ENCODE peak calls at places on chromosomes 3 and 15, in seven cellular contexts. X is heart left ventricle, P is ovary, Q is uterus, S is breast epithelium, K is adrenal gland, F is testis. D is an unnamed sample.

GRCh38 chr3:12886106-12886679 is 44.8 kb upstream of the RPL32 start:
- DNase-seq in X (no peak), Q (no peak), K (no peak), S (no peak), P (no peak), F (no peak), D (no peak)

GRCh38 chr3:11574981-11575669 is 68.6 kb downstream of the VGLL4 start:
- DNase-seq in F (peak), Q (peak), S (no peak), P (no peak), X (no peak), K (no peak), D (no peak)

GRCh38 chr3:50028336-50028735 is 60.4 kb upstream of the RBM5 start:
- DNase-seq in K (no peak), F (no peak), S (no peak), X (no peak), Q (no peak), P (no peak), D (no peak)

GRCh38 chr3:107767897-107768605 is 245.3 kb downstream of the BBX start:
- DNase-seq in K (peak), X (peak), F (no peak), S (no peak), Q (no peak), P (no peak), D (no peak)

GRCh38 chr15:70792171-70792573 is 28.8 kb upstream of the UACA start:
- DNase-seq in S (no peak), X (no peak), K (no peak), P (no peak), Q (no peak), F (no peak), D (no peak)

GRCh38 chr15:55334997-55335396 is 16.0 kb downstream of the PIGB start:
- DNase-seq in Q (no peak), X (no peak), F (no peak), P (no peak), K (no peak), S (no peak), D (no peak)

GRCh38 chr3:57179580-57180410 is 14.6 kb upstream of the IL17RD start:
- DNase-seq in F (no peak), X (no peak), Q (no peak), P (no peak), S (no peak), K (no peak), D (no peak)

GRCh38 chr15:55434989-55435825 is 26.9 kb downstream of the PIERCE2 start:
- DNase-seq in K (no peak), F (no peak), S (no peak), P (no peak), X (no peak), Q (no peak), D (peak)

GRCh38 chr3:191997579-191998268 is 536.8 kb downstream of the PYDC2 start:
- DNase-seq in Q (no peak), K (no peak), X (no peak), S (no peak), P (no peak), F (no peak), D (no peak)

GRCh38 chr15:80999623-81000036 is 1.1 kb upstream of the TLNRD1 start:
- DNase-seq in Q (no peak), K (no peak), F (no peak), P (no peak), X (no peak), S (peak), D (no peak)

GRCh38 chr3:161576733-161577510 is 80.3 kb downstream of the OTOL1 start:
- DNase-seq in X (no peak), Q (no peak), K (no peak), P (no peak), S (no peak), F (no peak), D (no peak)

GRCh38 chr3:47283596-47284364 is 1.0 kb downstream of the KLHL18 start:
- DNase-seq in K (peak), Q (no peak), P (peak), S (no peak), X (peak), F (peak), D (no peak)

GRCh38 chr15:26771168-26771916 is 1.5 kb downstream of the GABRB3 start:
- DNase-seq in P (peak), F (peak), K (peak), X (no peak), Q (no peak), S (no peak), D (no peak)

GRCh38 chr3:158679547-158680000 is 7.1 kb upstream of the LXN start:
- DNase-seq in S (no peak), F (no peak), K (no peak), Q (no peak), X (no peak), P (no peak), D (no peak)

GRCh38 chr3:14125193-14126016 is 553 bp downstream of the TMEM43 start:
- DNase-seq in F (peak), K (peak), P (peak), X (peak), S (no peak), Q (peak), D (peak)

GRCh38 chr3:191051037-191051436 is 148.0 kb upstream of the OSTN start:
- DNase-seq in F (no peak), Q (no peak), K (no peak), P (no peak), X (no peak), S (no peak), D (no peak)

GRCh38 chr15:85339976-85340665 is 40.3 kb upstream of the AKAP13 start:
- DNase-seq in F (no peak), K (no peak), X (no peak), S (no peak), Q (no peak), P (no peak), D (no peak)

GRCh38 chr15:31047437-31047836 is 54.1 kb downstream of the TRPM1 start:
- DNase-seq in Q (no peak), F (no peak), K (no peak), X (no peak), S (no peak), P (no peak), D (no peak)

GRCh38 chr3:38623539-38623938 is 25.9 kb downstream of the SCN5A start:
- DNase-seq in F (no peak), K (no peak), P (no peak), Q (no peak), X (no peak), S (no peak), D (no peak)

GRCh38 chr3:70863049-70863448 is 550.6 kb upstream of the MDFIC2 start:
- DNase-seq in X (no peak), F (no peak), Q (no peak), S (no peak), P (no peak), K (no peak), D (no peak)

GRCh38 chr3:107641572-107642307 is 119.0 kb downstream of the BBX start:
- DNase-seq in S (no peak), X (no peak), F (no peak), Q (no peak), K (no peak), P (no peak), D (no peak)

GRCh38 chr3:10017636-10018292 is 8.5 kb upstream of the FANCD2 start:
- DNase-seq in K (no peak), S (no peak), Q (no peak), P (no peak), X (no peak), F (no peak), D (no peak)

GRCh38 chr3:29582310-29582709 is 301.4 kb downstream of the RBMS3 start:
- DNase-seq in Q (no peak), S (no peak), K (no peak), P (no peak), F (no peak), X (no peak), D (no peak)

GRCh38 chr3:117059054-117059989 is 349.7 kb downstream of the TUSC7 start:
- DNase-seq in K (no peak), S (no peak), P (no peak), F (no peak), Q (no peak), X (no peak), D (no peak)

GRCh38 chr3:6750782-6751181 is 110.1 kb upstream of the GRM7 start:
- DNase-seq in Q (no peak), P (no peak), X (no peak), F (no peak), S (no peak), K (no peak), D (no peak)

GRCh38 chr3:94137377-94137776 is 74.5 kb downstream of the NSUN3 start:
- DNase-seq in X (no peak), S (no peak), K (no peak), Q (no peak), P (no peak), F (no peak), D (no peak)

GRCh38 chr3:100427694-100428093 is 26.4 kb downstream of the LNP1 start:
- DNase-seq in Q (no peak), K (no peak), P (no peak), F (no peak), X (no peak), S (no peak), D (no peak)

GRCh38 chr3:164155386-164155785 is 922.9 kb downstream of the SI start:
- DNase-seq in P (no peak), K (no peak), X (no peak), Q (no peak), F (no peak), S (no peak), D (no peak)

GRCh38 chr3:143972495-143973351 is 1.1 kb downstream of the DIPK2A start:
- DNase-seq in P (peak), X (peak), F (peak), S (peak), Q (peak), K (peak), D (peak)

GRCh38 chr3:41966206-41966605 is 4.3 kb upstream of the ULK4 start:
- DNase-seq in K (no peak), X (no peak), S (no peak), F (no peak), P (no peak), Q (no peak), D (no peak)

GRCh38 chr3:41961061-41961749 is 698 bp downstream of the ULK4 start:
- DNase-seq in K (peak), P (peak), S (no peak), Q (peak), F (peak), X (peak), D (peak)

GRCh38 chr3:41963823-41964222 is 1.9 kb upstream of the ULK4 start:
- DNase-seq in P (peak), K (no peak), S (no peak), Q (no peak), F (no peak), X (no peak), D (no peak)

GRCh38 chr3:41956574-41956973 is 5.3 kb downstream of the ULK4 start:
- DNase-seq in X (no peak), F (no peak), S (no peak), Q (no peak), P (no peak), K (no peak), D (no peak)

GRCh38 chr3:41961750-41962679 is at the start of gene ULK4:
- DNase-seq in S (peak), F (peak), X (peak), K (peak), P (peak), Q (peak), D (peak)
- TF ChIP-seq POLR2A in S (no peak), F (no peak), X (peak), K (no peak), P (peak), Q (peak), D (peak)

GRCh38 chr15:32869814-32870213 is 152.0 kb downstream of the GREM1 start:
- DNase-seq in K (no peak), F (no peak), X (no peak), P (no peak), Q (no peak), S (no peak), D (no peak)

GRCh38 chr15:32871887-32872286 is 154.1 kb downstream of the GREM1 start:
- DNase-seq in S (no peak), X (no peak), Q (no peak), P (no peak), F (no peak), K (no peak), D (no peak)

GRCh38 chr15:32872606-32873291 is 154.9 kb downstream of the GREM1 start:
- DNase-seq in Q (peak), P (peak), S (no peak), X (no peak), F (peak), K (no peak), D (no peak)

GRCh38 chr15:32870240-32871033 is 152.6 kb downstream of the GREM1 start:
- DNase-seq in Q (no peak), X (no peak), P (no peak), F (no peak), K (no peak), S (no peak), D (peak)

GRCh38 chr15:32873292-32874114 is 155.7 kb downstream of the GREM1 start:
- DNase-seq in P (no peak), S (no peak), Q (no peak), X (no peak), F (no peak), K (no peak), D (no peak)
- TF ChIP-seq POLR2A in P (no peak), S (no peak), Q (no peak), X (no peak), F (no peak), K (no peak), D (no peak)

DNA sequence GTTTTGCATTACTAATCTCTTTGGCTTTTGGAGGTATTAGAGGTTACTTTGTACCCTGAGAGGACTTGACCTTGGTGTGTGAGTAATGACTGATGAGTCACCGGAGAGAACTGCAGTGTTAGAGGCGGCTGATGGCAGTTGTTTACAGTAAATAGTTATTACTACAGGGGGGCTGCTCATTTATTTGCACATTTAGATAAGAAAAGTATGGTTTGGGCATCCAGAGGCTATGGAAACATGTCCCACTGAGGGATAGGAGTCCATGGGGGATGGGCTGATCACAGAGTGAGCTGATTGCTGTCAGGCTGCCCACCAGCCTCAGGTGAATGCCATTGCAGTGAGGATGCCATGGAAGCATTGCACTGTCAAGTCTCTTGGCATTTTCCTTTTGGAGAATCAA is 17.3 kb upstream of the STAC start:
- DNase-seq in K (peak), X (no peak), P (no peak), Q (no peak), S (no peak), F (no peak), D (peak)
- TF ChIP-seq POLR2A in K (no peak), X (no peak), P (no peak), Q (no peak), S (no peak), F (no peak), D (no peak)

GRCh38 chr15:43196760-43197548 is 11.8 kb downstream of the CCNDBP1 start:
- DNase-seq in X (no peak), P (no peak), Q (no peak), K (no peak), S (no peak), F (no peak), D (no peak)
- TF ChIP-seq POLR2A in X (no peak), P (no peak), Q (no peak), K (no peak), S (no peak), F (no peak), D (no peak)

DNA sequence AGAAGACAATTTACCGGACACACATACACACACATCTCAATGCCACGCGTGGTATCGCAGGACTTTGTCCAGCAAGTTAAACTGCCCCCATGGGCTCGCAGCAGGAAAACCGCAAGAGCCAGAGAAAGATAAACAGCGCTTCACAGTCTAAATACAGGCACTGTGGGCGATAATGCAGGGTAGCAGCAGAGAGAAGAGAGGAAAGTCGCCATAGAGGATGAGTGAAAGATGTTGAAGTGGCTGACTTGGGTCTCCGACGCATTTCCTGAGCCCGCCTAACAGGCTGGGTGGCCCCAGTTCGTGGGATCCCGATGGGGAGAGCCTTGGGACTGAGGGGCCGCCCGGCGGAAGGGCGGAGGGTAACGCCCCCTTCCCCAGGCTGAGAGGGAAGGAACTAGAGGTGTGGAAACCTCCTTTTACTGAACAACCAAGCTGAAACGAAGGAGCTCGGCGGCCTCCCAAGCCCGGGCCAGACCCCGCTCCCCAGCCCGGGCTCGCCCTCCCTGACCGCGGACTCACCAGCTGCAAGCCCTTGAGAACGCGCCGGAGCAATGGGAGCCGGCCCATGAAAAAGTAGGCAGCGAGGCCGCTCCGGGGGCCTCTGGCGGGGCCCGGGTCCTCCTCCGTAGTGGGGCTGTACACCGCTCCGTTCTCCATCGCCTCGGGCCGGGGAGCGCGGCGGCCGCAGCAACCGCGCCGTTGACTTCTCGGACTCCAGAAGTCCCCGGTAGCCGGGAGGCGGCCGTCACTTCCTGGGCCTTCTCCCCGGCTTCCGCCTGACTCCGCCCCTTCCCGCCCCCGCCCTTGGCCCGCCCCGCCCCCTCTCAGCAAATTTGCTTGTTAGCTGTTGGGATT is at the start of gene CMTM6:
- DNase-seq in Q (peak), K (peak), P (peak), S (peak), F (peak), X (peak), D (peak)
- TF ChIP-seq POLR2A in Q (peak), K (peak), P (peak), S (no peak), F (peak), X (peak), D (peak)

GRCh38 chr15:63504247-63504978 is at the start of gene USP3:
- DNase-seq in Q (peak), P (peak), S (peak), X (peak), K (peak), F (peak), D (no peak)
- TF ChIP-seq POLR2A in Q (peak), P (peak), S (peak), X (peak), K (peak), F (peak), D (peak)

GRCh38 chr3:126475411-126476114 is at the start of gene ZXDC:
- DNase-seq in Q (peak), S (peak), X (peak), K (peak), P (peak), F (peak), D (peak)

GRCh38 chr3:126473292-126474168 is 2.2 kb downstream of the ZXDC start:
- DNase-seq in Q (no peak), P (no peak), F (no peak), X (no peak), K (no peak), S (no peak), D (no peak)

GRCh38 chr3:126476976-126477330 is 1.3 kb upstream of the ZXDC start:
- DNase-seq in S (no peak), P (no peak), F (no peak), Q (no peak), K (no peak), X (no peak), D (no peak)

GRCh38 chr3:126476166-126476975 is 680 bp upstream of the ZXDC start:
- DNase-seq in P (peak), K (peak), Q (peak), F (no peak), X (peak), S (peak), D (peak)

GRCh38 chr3:126474498-126475410 is 937 bp downstream of the ZXDC start:
- DNase-seq in K (peak), P (no peak), F (peak), X (no peak), Q (peak), S (no peak), D (peak)
- TF ChIP-seq POLR2A in K (no peak), P (no peak), F (no peak), X (no peak), Q (no peak), S (no peak), D (no peak)

GRCh38 chr3:80696280-80696679 is 928.5 kb upstream of the ROBO1 start:
- DNase-seq in Q (no peak), X (no peak), K (no peak), S (no peak), F (no peak), P (no peak), D (no peak)

GRCh38 chr3:80705290-80705689 is 937.5 kb upstream of the ROBO1 start:
- DNase-seq in Q (no peak), P (no peak), S (no peak), F (no peak), X (no peak), K (no peak), D (no peak)

GRCh38 chr3:80697291-80697690 is 929.5 kb upstream of the ROBO1 start:
- DNase-seq in K (no peak), Q (no peak), F (no peak), X (no peak), P (no peak), S (no peak), D (no peak)

GRCh38 chr3:80701349-80701748 is 933.6 kb upstream of the ROBO1 start:
- DNase-seq in X (no peak), S (no peak), K (no peak), P (no peak), F (no peak), Q (no peak), D (no peak)
- TF ChIP-seq POLR2A in X (no peak), S (no peak), K (no peak), P (no peak), F (no peak), Q (no peak), D (no peak)

D was measured in H54.